ENCODE peak calls at places on chromosomes 4 and X, in five cellular contexts. One of them, this sample, is unnamed.

GRCh38 chrX:121308276-121308805 is 260.9 kb downstream of the GLUD2 start:
- DNase-seq in GM04504: peak
- DNase-seq in AG04450: no peak
- DNase-seq in cardiac muscle cell: peak
- DNase-seq in stimulated activated naive B cell treated with anti-CD40 and anti-IgM and Interleukin-4, amounts not matched to agents 10 μg/mL and 1 μg/mL and 100 μg/mL, for 72 hours: peak
- DNase-seq in this sample: peak

GRCh38 chr4:184792950-184793555 is 32.7 kb downstream of the ACSL1 start:
- DNase-seq in GM04504: peak
- DNase-seq in AG04450: peak
- DNase-seq in cardiac muscle cell: no peak
- DNase-seq in stimulated activated naive B cell treated with anti-CD40 and anti-IgM and Interleukin-4, amounts not matched to agents 10 μg/mL and 1 μg/mL and 100 μg/mL, for 72 hours: no peak
- DNase-seq in this sample: peak

GRCh38 chr4:80926446-80926845 is 104.1 kb upstream of the BMP3 start:
- DNase-seq in GM04504: no peak
- DNase-seq in AG04450: no peak
- DNase-seq in cardiac muscle cell: no peak
- DNase-seq in stimulated activated naive B cell treated with anti-CD40 and anti-IgM and Interleukin-4, amounts not matched to agents 10 μg/mL and 1 μg/mL and 100 μg/mL, for 72 hours: no peak
- DNase-seq in this sample: peak

GRCh38 chrX:118718737-118719136 is 8.7 kb upstream of the IL13RA1 start:
- DNase-seq in GM04504: no peak
- DNase-seq in AG04450: no peak
- DNase-seq in cardiac muscle cell: no peak
- DNase-seq in stimulated activated naive B cell treated with anti-CD40 and anti-IgM and Interleukin-4, amounts not matched to agents 10 μg/mL and 1 μg/mL and 100 μg/mL, for 72 hours: no peak
- DNase-seq in this sample: no peak

GRCh38 chr4:114599231-114600065 is 841 bp downstream of the UGT8 start:
- DNase-seq in GM04504: no peak
- DNase-seq in AG04450: no peak
- DNase-seq in cardiac muscle cell: peak
- DNase-seq in stimulated activated naive B cell treated with anti-CD40 and anti-IgM and Interleukin-4, amounts not matched to agents 10 μg/mL and 1 μg/mL and 100 μg/mL, for 72 hours: peak
- DNase-seq in this sample: no peak

GRCh38 chr4:17511041-17511949 is 595 bp downstream of the QDPR start:
- DNase-seq in GM04504: peak
- DNase-seq in AG04450: no peak
- DNase-seq in cardiac muscle cell: peak
- DNase-seq in stimulated activated naive B cell treated with anti-CD40 and anti-IgM and Interleukin-4, amounts not matched to agents 10 μg/mL and 1 μg/mL and 100 μg/mL, for 72 hours: peak
- DNase-seq in this sample: no peak

GRCh38 chr4:15894923-15895411 is 43.6 kb downstream of the FGFBP1 start:
- DNase-seq in GM04504: no peak
- DNase-seq in AG04450: no peak
- DNase-seq in cardiac muscle cell: no peak
- DNase-seq in stimulated activated naive B cell treated with anti-CD40 and anti-IgM and Interleukin-4, amounts not matched to agents 10 μg/mL and 1 μg/mL and 100 μg/mL, for 72 hours: no peak
- DNase-seq in this sample: no peak

GRCh38 chrX:48892896-48893295 is 4.7 kb downstream of the TIMM17B start:
- DNase-seq in GM04504: no peak
- DNase-seq in AG04450: no peak
- DNase-seq in cardiac muscle cell: no peak
- DNase-seq in stimulated activated naive B cell treated with anti-CD40 and anti-IgM and Interleukin-4, amounts not matched to agents 10 μg/mL and 1 μg/mL and 100 μg/mL, for 72 hours: no peak
- DNase-seq in this sample: no peak

GRCh38 chrX:116009871-116010710 is 160.5 kb upstream of the AGTR2 start:
- DNase-seq in GM04504: no peak
- DNase-seq in AG04450: no peak
- DNase-seq in cardiac muscle cell: peak
- DNase-seq in stimulated activated naive B cell treated with anti-CD40 and anti-IgM and Interleukin-4, amounts not matched to agents 10 μg/mL and 1 μg/mL and 100 μg/mL, for 72 hours: no peak
- DNase-seq in this sample: no peak

GRCh38 chrX:8864151-8864550 is 63.0 kb upstream of the FAM9A start:
- DNase-seq in GM04504: no peak
- DNase-seq in AG04450: no peak
- DNase-seq in cardiac muscle cell: peak
- DNase-seq in stimulated activated naive B cell treated with anti-CD40 and anti-IgM and Interleukin-4, amounts not matched to agents 10 μg/mL and 1 μg/mL and 100 μg/mL, for 72 hours: no peak
- DNase-seq in this sample: no peak

GRCh38 chr4:18366762-18367358 is 345.3 kb upstream of the LCORL start:
- DNase-seq in GM04504: no peak
- DNase-seq in AG04450: no peak
- DNase-seq in cardiac muscle cell: peak
- DNase-seq in stimulated activated naive B cell treated with anti-CD40 and anti-IgM and Interleukin-4, amounts not matched to agents 10 μg/mL and 1 μg/mL and 100 μg/mL, for 72 hours: no peak
- DNase-seq in this sample: no peak

GRCh38 chr4:99828477-99828876 is 11.8 kb downstream of the DAPP1 start:
- DNase-seq in GM04504: no peak
- DNase-seq in AG04450: no peak
- DNase-seq in cardiac muscle cell: no peak
- DNase-seq in stimulated activated naive B cell treated with anti-CD40 and anti-IgM and Interleukin-4, amounts not matched to agents 10 μg/mL and 1 μg/mL and 100 μg/mL, for 72 hours: no peak
- DNase-seq in this sample: no peak

GRCh38 chr4:70583952-70584834 is 7.9 kb upstream of the AMBN start:
- DNase-seq in GM04504: no peak
- DNase-seq in AG04450: no peak
- DNase-seq in cardiac muscle cell: no peak
- DNase-seq in stimulated activated naive B cell treated with anti-CD40 and anti-IgM and Interleukin-4, amounts not matched to agents 10 μg/mL and 1 μg/mL and 100 μg/mL, for 72 hours: no peak
- DNase-seq in this sample: peak

GRCh38 chr4:161869511-161869910 is 294.3 kb downstream of the FSTL5 start:
- DNase-seq in GM04504: no peak
- DNase-seq in AG04450: no peak
- DNase-seq in cardiac muscle cell: no peak
- DNase-seq in stimulated activated naive B cell treated with anti-CD40 and anti-IgM and Interleukin-4, amounts not matched to agents 10 μg/mL and 1 μg/mL and 100 μg/mL, for 72 hours: no peak
- DNase-seq in this sample: no peak

GRCh38 chr4:7381890-7382633 is 52.7 kb downstream of the PSAPL1 start:
- DNase-seq in GM04504: no peak
- DNase-seq in AG04450: no peak
- DNase-seq in cardiac muscle cell: no peak
- DNase-seq in stimulated activated naive B cell treated with anti-CD40 and anti-IgM and Interleukin-4, amounts not matched to agents 10 μg/mL and 1 μg/mL and 100 μg/mL, for 72 hours: no peak
- DNase-seq in this sample: no peak

GRCh38 chrX:109360301-109360700 is 121.6 kb downstream of the GUCY2F start:
- DNase-seq in GM04504: no peak
- DNase-seq in AG04450: no peak
- DNase-seq in cardiac muscle cell: no peak
- DNase-seq in stimulated activated naive B cell treated with anti-CD40 and anti-IgM and Interleukin-4, amounts not matched to agents 10 μg/mL and 1 μg/mL and 100 μg/mL, for 72 hours: no peak
- DNase-seq in this sample: no peak

This sample was measured in COLO829.